ENCODE peak calls at places on chromosomes 5 and 9, in five cellular contexts. B is adrenal gland, T is stomach, I is IMR-90, J is heart left ventricle. Z is an unnamed sample.

GRCh38 chr5:58072202-58072791 is 387.6 kb downstream of the PLK2 start:
- DNase-seq in B (no peak), I (no peak), T (no peak), J (no peak), Z (no peak)

GRCh38 chr9:6218099-6218502 is 2.5 kb downstream of the IL33 start:
- DNase-seq in J (no peak), I (peak), B (no peak), T (no peak), Z (no peak)

GRCh38 chr5:15757103-15757502 is 257.1 kb downstream of the FBXL7 start:
- DNase-seq in T (no peak), I (peak), J (no peak), B (no peak), Z (no peak)

GRCh38 chr5:152052470-152052869 is 127.8 kb upstream of the GLRA1 start:
- DNase-seq in J (no peak), B (no peak), T (no peak), I (no peak), Z (no peak)

GRCh38 chr9:82492274-82492673 is 503.7 kb downstream of the SPATA31D1 start:
- DNase-seq in I (no peak), B (no peak), T (no peak), J (no peak), Z (no peak)

GRCh38 chr9:27160636-27161035 is 51.6 kb downstream of the TEK start:
- DNase-seq in T (no peak), J (no peak), B (no peak), I (no peak), Z (no peak)

GRCh38 chr5:178375348-178375747 is 142.7 kb upstream of the PHYKPL start:
- DNase-seq in B (no peak), J (no peak), I (no peak), T (no peak), Z (no peak)

GRCh38 chr5:65874241-65874640 is 52.1 kb upstream of the ERBIN start:
- DNase-seq in T (no peak), J (no peak), I (peak), B (no peak), Z (no peak)

GRCh38 chr5:64330728-64331231 is 165.1 kb downstream of the RNF180 start:
- DNase-seq in I (no peak), B (no peak), T (no peak), J (peak), Z (no peak)

DNA sequence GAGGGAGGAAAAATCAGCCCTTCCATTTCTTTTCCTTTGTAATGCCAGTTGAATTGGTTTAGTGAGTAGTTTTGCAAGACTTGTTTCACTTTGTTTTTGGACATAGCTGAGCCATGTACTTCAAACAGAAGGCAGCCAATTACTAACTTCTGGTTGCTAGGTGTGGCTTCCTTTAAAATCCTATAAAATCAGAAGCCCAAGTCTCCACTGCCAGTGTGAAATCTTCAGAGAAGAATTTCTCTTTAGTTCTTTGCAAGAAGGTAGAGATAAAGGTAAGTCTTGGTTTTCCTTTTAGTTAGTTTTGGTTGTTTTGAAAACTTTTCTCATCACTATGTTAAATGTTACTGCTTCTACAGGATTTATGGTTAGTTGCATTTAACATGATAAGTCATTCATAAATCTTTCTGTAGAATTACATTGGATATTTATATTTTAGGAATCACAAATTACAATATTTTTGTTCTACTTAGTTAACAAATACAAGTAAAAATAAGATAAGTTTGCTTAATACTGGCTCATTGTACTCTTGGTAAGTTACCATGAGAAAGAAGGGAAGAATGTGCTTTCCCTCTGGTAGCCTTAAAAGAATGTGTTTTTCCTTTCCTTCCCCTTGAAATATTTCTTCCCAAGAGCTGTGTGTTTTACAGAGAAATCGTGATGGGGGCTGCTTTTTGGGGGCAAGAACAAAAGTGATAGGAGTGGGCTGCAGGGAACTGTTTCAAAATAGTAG is at the start of gene ANXA1:
- DNase-seq in J (no peak), T (no peak), I (peak), B (no peak), Z (peak)
- TF ChIP-seq POLR2A in J (peak), T (no peak), I (peak), B (peak), Z (peak)

GRCh38 chr5:172770675-172771438 is at the start of gene DUSP1:
- DNase-seq in I (peak), B (peak), T (peak), J (peak), Z (peak)
- TF ChIP-seq POLR2A in I (no peak), B (peak), T (peak), J (peak), Z (peak)

DNA sequence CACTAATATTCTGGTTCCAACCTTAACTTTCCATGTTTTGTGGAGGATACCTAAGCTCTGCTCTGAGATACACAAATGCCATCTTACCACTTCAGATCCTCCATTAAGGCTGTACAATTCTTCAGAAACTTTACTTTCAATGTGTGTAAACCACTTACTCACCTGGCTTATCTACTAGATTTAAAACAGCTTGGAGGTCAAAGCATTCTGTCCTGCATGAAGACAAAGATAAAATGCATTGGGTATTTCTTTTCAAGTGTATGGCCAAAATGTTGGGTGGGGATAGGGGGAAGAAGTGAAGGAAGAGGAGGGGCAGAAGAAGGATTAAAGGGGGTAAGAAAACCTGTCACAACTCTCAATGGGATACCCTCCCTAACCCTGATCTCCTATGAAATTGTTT is 939 bp downstream of the GOLGA1 start:
- DNase-seq in I (no peak), J (no peak), B (no peak), T (no peak), Z (peak)
- TF ChIP-seq POLR2A in I (no peak), J (no peak), B (no peak), T (no peak), Z (no peak)

DNA sequence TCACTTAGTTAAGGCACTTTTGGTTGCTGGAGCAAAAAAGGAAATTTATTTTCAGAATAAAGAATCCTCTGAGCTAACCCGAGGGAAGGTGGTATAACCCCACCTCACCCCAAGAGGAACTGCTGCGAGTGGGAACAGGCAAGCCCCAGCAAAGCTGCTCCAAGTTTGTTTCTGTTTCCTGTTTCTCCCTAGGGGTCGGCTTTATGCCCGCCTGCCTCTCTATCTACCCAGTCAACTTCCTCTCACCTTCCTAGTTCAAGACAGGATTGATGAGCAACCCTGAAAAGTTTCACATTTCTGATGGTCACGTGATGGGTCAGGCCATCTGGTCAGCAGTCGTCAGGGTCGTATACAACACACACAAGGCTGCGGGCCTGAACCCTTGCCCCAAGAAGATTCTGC is 31.1 kb downstream of the TRIO start:
- DNase-seq in J (no peak), T (no peak), B (no peak), I (peak), Z (peak)
- TF ChIP-seq POLR2A in J (no peak), T (no peak), B (no peak), I (no peak), Z (no peak)

GRCh38 chr5:115601709-115602584 is at the start of gene TICAM2:
- DNase-seq in T (peak), B (peak), J (peak), I (peak), Z (peak)
- TF ChIP-seq POLR2A in T (no peak), B (peak), J (peak), I (peak), Z (peak)

DNA sequence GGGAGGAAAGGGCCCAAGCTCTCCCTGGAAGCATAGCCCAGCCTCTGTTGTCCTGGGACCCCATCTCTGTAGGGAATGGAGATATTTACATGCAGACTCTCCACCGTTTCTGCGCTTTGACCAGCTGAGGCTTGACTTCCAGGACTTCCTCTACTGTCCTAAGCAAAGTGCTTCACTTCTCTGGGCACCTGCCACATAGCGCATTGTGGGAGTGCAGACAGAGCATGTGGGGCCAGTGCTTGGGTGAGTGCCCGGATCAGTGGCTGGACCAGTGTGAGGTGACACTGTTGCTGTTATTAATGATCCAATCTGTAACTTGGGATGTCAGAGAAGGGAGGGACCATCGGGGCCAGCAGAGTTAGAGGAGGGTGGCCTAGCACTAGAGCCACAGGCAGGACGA is 10.6 kb downstream of the CXCL14 start:
- DNase-seq in I (no peak), J (no peak), B (no peak), T (no peak), Z (no peak)
- TF ChIP-seq POLR2A in I (no peak), J (no peak), B (no peak), T (no peak), Z (no peak)

DNA sequence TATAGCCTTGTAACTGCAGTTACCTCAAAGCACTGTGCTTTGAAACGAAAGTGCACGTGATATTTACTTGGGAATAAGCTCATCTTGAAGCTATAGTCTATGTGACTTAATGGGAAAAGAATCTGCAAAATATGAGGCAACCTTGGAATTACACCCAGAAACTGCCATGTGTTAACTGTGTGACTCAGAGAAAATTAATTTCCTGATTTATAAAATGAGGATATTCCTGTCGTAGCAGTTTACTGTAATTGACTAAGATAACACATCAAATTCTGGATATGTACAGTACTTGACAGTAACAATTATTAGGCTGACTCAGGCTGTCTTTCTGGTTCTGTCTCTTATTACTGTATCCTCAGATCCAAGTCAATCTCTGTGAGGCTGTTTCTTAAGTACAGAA is 1079.9 kb upstream of the ACO1 start:
- DNase-seq in B (no peak), T (no peak), I (peak), J (no peak), Z (no peak)
- TF ChIP-seq POLR2A in B (no peak), T (no peak), I (no peak), J (no peak), Z (no peak)

GRCh38 chr5:96093340-96093739 is 131.7 kb upstream of the ELL2 start:
- DNase-seq in T (peak), I (no peak), J (no peak), B (no peak), Z (no peak)

GRCh38 chr5:96091874-96092273 is 130.2 kb upstream of the ELL2 start:
- DNase-seq in J (no peak), I (no peak), B (no peak), T (no peak), Z (no peak)

GRCh38 chr5:96088676-96089075 is 127.0 kb upstream of the ELL2 start:
- DNase-seq in B (no peak), J (no peak), I (no peak), T (no peak), Z (no peak)

GRCh38 chr5:96087939-96088338 is 126.3 kb upstream of the ELL2 start:
- DNase-seq in T (no peak), I (no peak), J (no peak), B (no peak), Z (no peak)

GRCh38 chr5:96090205-96090604 is 128.6 kb upstream of the ELL2 start:
- DNase-seq in J (no peak), I (no peak), T (no peak), B (no peak), Z (no peak)
- TF ChIP-seq POLR2A in J (no peak), I (no peak), T (no peak), B (no peak), Z (no peak)